ENCODE peak calls at places on chromosomes 1 and 21, in six cellular contexts. One of them, this sample, is unnamed.

GRCh38 chr21:39430457-39430856 is 15.1 kb downstream of the LCA5L start:
- DNase-seq in HCT116: no peak
- DNase-seq in A549: no peak
- DNase-seq in HepG2: no peak
- DNase-seq in K562: peak; percentile 89
- DNase-seq in GM12878: no peak
- DNase-seq in this sample: no peak

GRCh38 chr1:157993179-157994080 is at the start of gene KIRREL1:
- DNase-seq in HCT116: no peak
- DNase-seq in A549: peak; percentile 68
- DNase-seq in HepG2: no peak
- DNase-seq in K562: no peak
- DNase-seq in GM12878: no peak
- DNase-seq in this sample: peak; percentile 52

GRCh38 chr1:2124446-2125198 is 70.0 kb downstream of the FAAP20 start:
- DNase-seq in HCT116: no peak
- DNase-seq in A549: no peak
- DNase-seq in HepG2: no peak
- DNase-seq in K562: no peak
- DNase-seq in GM12878: no peak
- DNase-seq in this sample: no peak

GRCh38 chr1:214438530-214438929 is 112.9 kb downstream of the PTPN14 start:
- DNase-seq in HCT116: no peak
- DNase-seq in A549: no peak
- DNase-seq in HepG2: no peak
- DNase-seq in K562: no peak
- DNase-seq in GM12878: no peak
- DNase-seq in this sample: no peak

GRCh38 chr1:234746798-234747196 is 136.8 kb upstream of the IRF2BP2 start:
- DNase-seq in HCT116: peak; percentile 38
- DNase-seq in A549: no peak
- DNase-seq in HepG2: no peak
- DNase-seq in K562: no peak
- DNase-seq in GM12878: no peak
- DNase-seq in this sample: no peak

GRCh38 chr1:44842763-44843655 is at the start of gene PTCH2:
- DNase-seq in HCT116: no peak
- DNase-seq in A549: peak; percentile 25
- DNase-seq in HepG2: peak; percentile 55
- DNase-seq in K562: peak; percentile 91
- DNase-seq in GM12878: no peak
- DNase-seq in this sample: peak; percentile 98

GRCh38 chr1:218499021-218499691 is 154.0 kb downstream of the TGFB2 start:
- DNase-seq in HCT116: no peak
- DNase-seq in A549: peak; percentile 86
- DNase-seq in HepG2: no peak
- DNase-seq in K562: no peak
- DNase-seq in GM12878: no peak
- DNase-seq in this sample: no peak

GRCh38 chr1:101284021-101284420 is 47.2 kb downstream of the S1PR1 start:
- DNase-seq in HCT116: no peak
- DNase-seq in A549: no peak
- DNase-seq in HepG2: no peak
- DNase-seq in K562: no peak
- DNase-seq in GM12878: no peak
- DNase-seq in this sample: no peak

GRCh38 chr1:235093013-235093618 is 35.5 kb downstream of the TOMM20 start:
- DNase-seq in HCT116: no peak
- DNase-seq in A549: peak; percentile 80
- DNase-seq in HepG2: peak; percentile 50
- DNase-seq in K562: peak; percentile 51
- DNase-seq in GM12878: no peak
- DNase-seq in this sample: peak; percentile 51

GRCh38 chr21:33492571-33492970 is 1.1 kb upstream of the DNAJC28 start:
- DNase-seq in HCT116: no peak
- DNase-seq in A549: no peak
- DNase-seq in HepG2: no peak
- DNase-seq in K562: no peak
- DNase-seq in GM12878: no peak
- DNase-seq in this sample: no peak

GRCh38 chr1:1306070-1306660 is 1.6 kb downstream of the ACAP3 start:
- DNase-seq in HCT116: no peak
- DNase-seq in A549: no peak
- DNase-seq in HepG2: peak; percentile 60
- DNase-seq in K562: peak; percentile 58
- DNase-seq in GM12878: no peak
- DNase-seq in this sample: peak; percentile 52

GRCh38 chr1:17725084-17725718 is 29.9 kb upstream of the ACTL8 start:
- DNase-seq in HCT116: peak; percentile 44
- DNase-seq in A549: no peak
- DNase-seq in HepG2: no peak
- DNase-seq in K562: no peak
- DNase-seq in GM12878: no peak
- DNase-seq in this sample: no peak

GRCh38 chr1:161199506-161200119 is 759 bp upstream of the ADAMTS4 start:
- DNase-seq in HCT116: no peak
- DNase-seq in A549: no peak
- DNase-seq in HepG2: no peak
- DNase-seq in K562: no peak
- DNase-seq in GM12878: no peak
- DNase-seq in this sample: no peak

GRCh38 chr1:161196521-161197451 is 2.1 kb downstream of the ADAMTS4 start:
- DNase-seq in HCT116: no peak
- DNase-seq in A549: no peak
- DNase-seq in HepG2: no peak
- DNase-seq in K562: no peak
- DNase-seq in GM12878: no peak
- DNase-seq in this sample: peak; percentile 88

GRCh38 chr1:161197560-161198205 is 1.2 kb downstream of the ADAMTS4 start:
- DNase-seq in HCT116: no peak
- DNase-seq in A549: no peak
- DNase-seq in HepG2: no peak
- DNase-seq in K562: no peak
- DNase-seq in GM12878: no peak
- DNase-seq in this sample: no peak

GRCh38 chr1:161198877-161199431 is at the start of gene ADAMTS4:
- DNase-seq in HCT116: no peak
- DNase-seq in A549: no peak
- DNase-seq in HepG2: no peak
- DNase-seq in K562: no peak
- DNase-seq in GM12878: no peak
- DNase-seq in this sample: peak; percentile 43

GRCh38 chr1:161198206-161198876 is 513 bp downstream of the ADAMTS4 start:
- DNase-seq in HCT116: no peak
- DNase-seq in A549: no peak
- DNase-seq in HepG2: peak; percentile 56
- DNase-seq in K562: no peak
- DNase-seq in GM12878: no peak
- DNase-seq in this sample: peak; percentile 71
- H3K4me1 ChIP-seq in HCT116: peaks cover 33% of the 10 kb centered on the region
- H3K4me1 ChIP-seq in A549: peaks cover 25% of the 10 kb centered on the region
- H3K4me1 ChIP-seq in HepG2: peaks cover 68% of the 10 kb centered on the region
- H3K4me1 ChIP-seq in K562: peaks cover 61% of the 10 kb centered on the region
- H3K4me1 ChIP-seq in GM12878: peaks cover 32% of the 10 kb centered on the region
- H3K4me1 ChIP-seq in this sample: peaks cover 29% of the 10 kb centered on the region

GRCh38 chr1:62356257-62356835 is 37.1 kb upstream of the KANK4 start:
- DNase-seq in HCT116: peak; percentile 19
- DNase-seq in A549: peak; percentile 35
- DNase-seq in HepG2: no peak
- DNase-seq in K562: no peak
- DNase-seq in GM12878: peak; percentile 9
- DNase-seq in this sample: no peak
- TF ChIP-seq REST in HCT116: no peak
- TF ChIP-seq REST in A549: no peak
- TF ChIP-seq REST in HepG2: no peak
- TF ChIP-seq REST in K562: no peak
- TF ChIP-seq REST in GM12878: no peak
- TF ChIP-seq REST in this sample: no peak

DNA sequence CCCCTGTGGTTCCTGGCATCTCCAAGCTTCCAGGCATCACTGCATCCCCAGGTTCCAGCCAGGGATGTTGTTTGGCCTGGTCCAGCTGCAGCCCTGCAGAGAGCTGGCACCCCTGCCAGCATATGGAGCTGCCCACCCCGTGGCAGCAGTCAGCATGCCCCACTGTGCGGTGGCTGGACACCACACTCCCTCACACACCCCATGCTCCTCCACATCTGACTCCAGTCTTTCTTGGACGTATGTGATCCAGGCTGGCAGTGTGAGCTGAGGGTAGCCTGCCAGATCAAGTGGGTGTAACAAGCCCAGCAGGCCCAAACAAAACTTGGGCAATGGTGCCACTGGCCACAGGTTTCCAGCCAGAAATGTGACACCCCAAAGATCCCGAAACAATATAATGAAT is 620.4 kb downstream of the RWDD3 start:
- DNase-seq in HCT116: no peak
- DNase-seq in A549: no peak
- DNase-seq in HepG2: no peak
- DNase-seq in K562: no peak
- DNase-seq in GM12878: no peak
- DNase-seq in this sample: no peak
- TF ChIP-seq MAX in HCT116: no peak
- TF ChIP-seq MAX in A549: no peak
- TF ChIP-seq MAX in HepG2: no peak
- TF ChIP-seq MAX in K562: no peak
- TF ChIP-seq MAX in GM12878: no peak
- TF ChIP-seq MAX in this sample: no peak

DNA sequence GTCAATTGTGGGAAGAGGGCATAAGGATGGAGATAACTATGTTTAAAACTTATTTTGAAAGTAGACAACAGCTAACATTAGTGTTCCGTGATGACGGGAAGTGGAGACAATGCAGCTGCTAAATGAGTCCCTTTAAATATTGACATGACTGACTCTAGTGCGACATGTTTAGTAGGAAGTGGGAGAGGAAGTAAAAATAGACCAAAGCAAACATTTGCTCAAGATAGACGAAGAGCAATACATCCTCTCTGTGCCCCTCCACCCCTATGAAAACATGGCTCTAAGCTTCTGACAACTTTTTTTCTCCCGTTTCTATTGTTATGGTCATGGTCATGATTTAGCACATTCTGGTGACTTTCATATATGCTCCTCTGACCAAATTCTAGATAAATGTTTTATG is 60.0 kb upstream of the HMCN1 start:
- DNase-seq in HCT116: no peak
- DNase-seq in A549: peak; percentile 13
- DNase-seq in HepG2: peak; percentile 92
- DNase-seq in K562: no peak
- DNase-seq in GM12878: no peak
- DNase-seq in this sample: no peak
- H3K4me1 ChIP-seq in HCT116: no peaks in the 10 kb centered on the region
- H3K4me1 ChIP-seq in A549: peaks cover 10% of the 10 kb centered on the region
- H3K4me1 ChIP-seq in HepG2: peaks cover 31% of the 10 kb centered on the region
- H3K4me1 ChIP-seq in K562: no peaks in the 10 kb centered on the region
- H3K4me1 ChIP-seq in GM12878: no peaks in the 10 kb centered on the region
- H3K4me1 ChIP-seq in this sample: no peaks in the 10 kb centered on the region

This sample was measured in SK-N-SH.